ENCODE peak calls at places on chromosomes 6 and 20, in nine cellular contexts. W is HCT116; J is Panc1; Y is CD8-positive, alpha-beta T cell; C is mammary epithelial cell; P is colonic mucosa; B is OCI-LY7; A is iPS DF 6.9; D is heart left ventricle. V is an unnamed sample. For H3K4me1, the result is how much of the 10 kb centered on the place peaks cover.

GRCh38 chr6:14165091-14165490 is 47.5 kb downstream of the CD83 start:
- DNase-seq in W (no peak), J (no peak), Y (no peak), C (peak), P (no peak), B (no peak), A (no peak), D (no peak), V (no peak)

GRCh38 chr6:31557443-31558317 is 10.3 kb downstream of the NFKBIL1 start:
- DNase-seq in W (no peak), J (no peak), Y (no peak), C (no peak), P (no peak), B (no peak), A (no peak), D (no peak), V (no peak)

GRCh38 chr20:37845261-37845681 is 57.7 kb upstream of the VSTM2L start:
- DNase-seq in W (no peak), J (no peak), Y (no peak), C (no peak), P (no peak), B (no peak), A (no peak), D (peak), V (no peak)

GRCh38 chr6:25329156-25329555 is 50.0 kb downstream of the CARMIL1 start:
- DNase-seq in W (no peak), J (no peak), Y (no peak), C (no peak), P (no peak), B (no peak), A (no peak), D (no peak), V (no peak)

GRCh38 chr6:118553132-118553531 is 5.0 kb downstream of the PLN start:
- DNase-seq in W (no peak), J (no peak), Y (no peak), C (no peak), P (no peak), B (no peak), A (no peak), D (no peak), V (no peak)

GRCh38 chr6:135144678-135145508 is 36.2 kb upstream of the MYB start:
- DNase-seq in W (peak), J (no peak), Y (no peak), C (peak), P (peak), B (peak), A (no peak), D (no peak), V (no peak)

GRCh38 chr6:144104898-144105487 is 9.6 kb upstream of the SF3B5 start:
- DNase-seq in W (peak), J (peak), Y (peak), C (peak), P (peak), B (peak), A (no peak), D (no peak), V (peak)

GRCh38 chr6:32622545-32623401 is 14.4 kb upstream of the HLA-DQA1 start:
- DNase-seq in W (no peak), J (no peak), Y (peak), C (peak), P (peak), B (peak), A (peak), D (peak), V (no peak)

GRCh38 chr20:43746344-43747137 is 19.7 kb upstream of the GTSF1L start:
- DNase-seq in W (no peak), J (no peak), Y (no peak), C (no peak), P (no peak), B (no peak), A (no peak), D (no peak), V (no peak)

GRCh38 chr20:4951299-4951698 is 50.0 kb downstream of the SLC23A2 start:
- DNase-seq in W (peak), J (no peak), Y (no peak), C (peak), P (no peak), B (no peak), A (no peak), D (peak), V (no peak)

GRCh38 chr6:70110128-70111022 is 192.5 kb downstream of the COL9A1 start:
- DNase-seq in W (no peak), J (no peak), Y (no peak), C (no peak), P (no peak), B (no peak), A (no peak), D (no peak), V (no peak)

GRCh38 chr6:39430968-39431523 is 108.5 kb upstream of the KCNK16 start:
- DNase-seq in W (no peak), J (no peak), Y (no peak), C (no peak), P (peak), B (no peak), A (no peak), D (peak), V (peak)

GRCh38 chr6:33875141-33875581 is 71.4 kb upstream of the MLN start:
- DNase-seq in W (no peak), J (no peak), Y (no peak), C (no peak), P (no peak), B (no peak), A (no peak), D (no peak), V (no peak)

GRCh38 chr20:46312075-46312944 is 4.0 kb upstream of the CDH22 start:
- DNase-seq in W (no peak), J (no peak), Y (no peak), C (no peak), P (no peak), B (no peak), A (no peak), D (no peak), V (no peak)

GRCh38 chr20:47258745-47259695 is 97.5 kb downstream of the ZMYND8 start:
- DNase-seq in W (no peak), J (no peak), Y (no peak), C (peak), P (no peak), B (peak), A (no peak), D (peak), V (no peak)

GRCh38 chr20:40265872-40266533 is 423.0 kb downstream of the MAFB start:
- DNase-seq in W (no peak), J (no peak), Y (no peak), C (peak), P (peak), B (peak), A (no peak), D (no peak), V (no peak)

GRCh38 chr20:33654680-33655161 is 7.4 kb upstream of the C20orf144 start:
- DNase-seq in W (no peak), J (no peak), Y (no peak), C (no peak), P (no peak), B (no peak), A (no peak), D (no peak), V (no peak)

GRCh38 chr6:170278743-170279094 is 12.2 kb downstream of the DLL1 start:
- DNase-seq in W (no peak), J (no peak), Y (no peak), C (no peak), P (no peak), B (peak), A (no peak), D (no peak), V (no peak)

GRCh38 chr6:56803594-56803993 is 151.3 kb upstream of the BEND6 start:
- DNase-seq in W (no peak), J (no peak), Y (no peak), C (no peak), P (no peak), B (no peak), A (no peak), D (no peak), V (no peak)

GRCh38 chr20:17601957-17602356 is 32.1 kb downstream of the DSTN start:
- DNase-seq in W (no peak), J (no peak), Y (no peak), C (no peak), P (no peak), B (no peak), A (no peak), D (no peak), V (no peak)

GRCh38 chr20:62955519-62956386 is 3.2 kb downstream of the SLC17A9 start:
- DNase-seq in W (no peak), J (no peak), Y (no peak), C (no peak), P (peak), B (no peak), A (no peak), D (peak), V (peak)

GRCh38 chr6:37168163-37168758 is 1.7 kb upstream of the PIM1 start:
- DNase-seq in W (no peak), J (no peak), Y (no peak), C (no peak), P (no peak), B (no peak), A (no peak), D (no peak), V (no peak)

GRCh38 chr6:16836186-16836981 is 75.1 kb upstream of the ATXN1 start:
- DNase-seq in W (no peak), J (no peak), Y (no peak), C (no peak), P (no peak), B (no peak), A (no peak), D (no peak), V (no peak)

GRCh38 chr20:4811661-4812181 is 90.0 kb downstream of the PRND start:
- DNase-seq in W (no peak), J (no peak), Y (peak), C (no peak), P (peak), B (peak), A (no peak), D (peak), V (peak)

GRCh38 chr6:41639556-41640371 is 1.5 kb downstream of the MDFI start:
- DNase-seq in W (no peak), J (no peak), Y (no peak), C (no peak), P (no peak), B (no peak), A (no peak), D (peak), V (no peak)

DNA sequence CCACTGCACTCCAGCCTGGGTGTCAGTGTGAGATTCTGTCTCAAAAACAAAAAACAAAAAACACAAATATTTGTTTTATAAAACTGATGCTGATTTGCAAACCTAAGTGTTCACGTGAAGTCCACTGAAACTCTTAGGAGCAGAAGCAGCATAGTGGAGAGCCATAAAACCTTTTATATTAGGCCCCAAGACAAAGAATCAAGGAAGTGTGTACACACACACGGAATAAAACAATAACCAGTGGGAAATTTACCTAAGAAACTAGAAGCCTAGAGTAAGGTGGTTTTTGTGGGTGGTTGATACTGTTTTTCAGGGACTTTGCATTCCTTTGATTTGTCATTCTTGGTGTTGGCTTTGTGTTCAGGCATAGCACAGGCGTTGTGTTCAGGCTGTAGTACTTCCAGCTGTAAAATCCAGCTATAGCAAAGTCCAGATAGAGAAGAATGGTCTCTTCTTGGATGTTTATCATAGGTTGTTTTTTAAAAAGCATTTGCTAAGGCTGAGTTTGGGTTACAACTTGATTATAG is 61.3 kb downstream of the ATRN start:
- DNase-seq in W (no peak), J (no peak), Y (no peak), C (peak), P (no peak), B (no peak), A (no peak), D (no peak), V (no peak)
- H3K4me1 ChIP-seq in W (under half), J (under half), Y (under half), C (under half), P (under half), B (under half), A (under half), D (under half), V (under half)

GRCh38 chr6:137214931-137215330 is 4.3 kb downstream of the IFNGR1 start:
- DNase-seq in W (no peak), J (no peak), Y (no peak), C (peak), P (no peak), B (no peak), A (no peak), D (no peak), V (no peak)

GRCh38 chr6:137213331-137213740 is 5.8 kb downstream of the IFNGR1 start:
- DNase-seq in W (no peak), J (no peak), Y (no peak), C (no peak), P (no peak), B (no peak), A (no peak), D (no peak), V (no peak)

GRCh38 chr6:137211910-137212309 is 7.3 kb downstream of the IFNGR1 start:
- DNase-seq in W (no peak), J (no peak), Y (no peak), C (no peak), P (no peak), B (no peak), A (no peak), D (no peak), V (no peak)

GRCh38 chr6:137216106-137216505 is 3.1 kb downstream of the IFNGR1 start:
- DNase-seq in W (no peak), J (no peak), Y (no peak), C (peak), P (no peak), B (no peak), A (no peak), D (no peak), V (no peak)

DNA sequence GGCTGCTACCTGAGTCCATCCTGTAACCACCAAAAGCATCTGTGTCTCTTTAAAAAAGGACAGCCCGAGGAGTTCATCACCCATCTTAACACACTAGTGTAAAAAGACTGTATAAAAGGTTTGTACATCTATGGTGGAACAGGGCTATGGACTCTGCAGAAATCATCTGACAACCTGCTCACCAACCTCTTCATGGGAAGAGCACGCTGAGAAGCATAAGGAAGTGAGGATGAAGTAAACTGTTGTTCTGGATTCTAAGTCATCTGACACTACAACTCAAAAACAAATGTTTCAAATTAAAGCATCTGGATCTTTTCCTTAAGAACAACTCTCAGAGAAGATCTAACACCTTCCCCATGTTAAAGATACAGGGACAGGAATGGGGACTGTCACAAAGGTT is 5.4 kb downstream of the IFNGR1 start:
- DNase-seq in W (no peak), J (no peak), Y (no peak), C (no peak), P (no peak), B (no peak), A (no peak), D (no peak), V (no peak)
- H3K4me3 ChIP-seq in W (no peak), J (no peak), Y (no peak), C (no peak), P (no peak), B (no peak), A (no peak), D (peak), V (no peak)

DNA sequence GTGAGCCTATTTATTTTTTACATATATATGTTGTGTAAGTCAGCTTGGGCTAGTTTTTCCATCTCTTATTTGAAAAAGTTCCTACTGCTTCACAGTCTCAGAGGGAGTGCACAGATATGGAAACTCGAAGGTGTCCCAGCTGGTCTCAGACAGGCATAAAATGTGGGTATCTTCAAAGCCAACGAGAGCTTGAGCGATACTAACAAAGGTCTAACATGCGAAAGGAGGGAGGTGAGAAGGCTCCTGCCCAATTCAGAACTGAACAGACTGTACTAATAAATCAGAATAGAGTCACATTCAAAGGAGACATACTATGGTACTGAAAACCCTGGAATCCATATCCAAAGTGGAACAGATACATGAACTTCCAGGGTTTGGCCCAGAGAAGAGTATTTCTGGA is 113.0 kb downstream of the PREX1 start:
- DNase-seq in W (no peak), J (no peak), Y (no peak), C (no peak), P (no peak), B (no peak), A (no peak), D (no peak), V (no peak)
- H3K4me1 ChIP-seq in W (under half), J (under half), Y (half or more), C (under half), P (under half), B (under half), A (under half), D (under half), V (under half)

GRCh38 chr20:36644032-36644712 is 1.8 kb downstream of the SLA2 start:
- DNase-seq in W (no peak), J (no peak), Y (peak), C (no peak), P (no peak), B (peak), A (no peak), D (no peak), V (peak)
- H3K4me3 ChIP-seq in W (no peak), J (no peak), Y (peak), C (no peak), P (no peak), B (peak), A (no peak), D (no peak), V (no peak)

V was measured in mucosa of descending colon.